ENCODE peak calls at places on chromosomes 5 and 9, in six cellular contexts. One of them, this sample, is unnamed. For H3K27me3 and H3K9me3, the result is how much of the 10 kb centered on the place peaks cover.

GRCh38 chr5:102200861-102201260 is 95.2 kb downstream of the SLCO4C1 start:
- DNase-seq in aorta: no peak
- DNase-seq in lung: no peak
- DNase-seq in tibial nerve: no peak
- DNase-seq in iPS DF 6.9: no peak
- DNase-seq in PC-9: no peak
- DNase-seq in this sample: no peak

GRCh38 chr5:174418809-174419522 is 305.4 kb upstream of the MSX2 start:
- DNase-seq in aorta: no peak
- DNase-seq in lung: no peak
- DNase-seq in tibial nerve: no peak
- DNase-seq in iPS DF 6.9: no peak
- DNase-seq in PC-9: no peak
- DNase-seq in this sample: peak

GRCh38 chr9:19320495-19320894 is 59.5 kb downstream of the RPS6 start:
- DNase-seq in aorta: no peak
- DNase-seq in lung: no peak
- DNase-seq in tibial nerve: no peak
- DNase-seq in iPS DF 6.9: no peak
- DNase-seq in PC-9: no peak
- DNase-seq in this sample: no peak

GRCh38 chr9:89502038-89502601 is 4.2 kb upstream of the SEMA4D start:
- DNase-seq in aorta: no peak
- DNase-seq in lung: no peak
- DNase-seq in tibial nerve: no peak
- DNase-seq in iPS DF 6.9: no peak
- DNase-seq in PC-9: no peak
- DNase-seq in this sample: no peak

GRCh38 chr9:124256517-124257069 is 1.2 kb upstream of the NEK6 start:
- DNase-seq in aorta: no peak
- DNase-seq in lung: no peak
- DNase-seq in tibial nerve: no peak
- DNase-seq in iPS DF 6.9: no peak
- DNase-seq in PC-9: peak
- DNase-seq in this sample: peak

GRCh38 chr9:98686961-98687855 is 21.5 kb downstream of the GABBR2 start:
- DNase-seq in aorta: no peak
- DNase-seq in lung: no peak
- DNase-seq in tibial nerve: no peak
- DNase-seq in iPS DF 6.9: no peak
- DNase-seq in PC-9: peak
- DNase-seq in this sample: no peak

GRCh38 chr9:14147738-14148137 is 166.2 kb downstream of the NFIB start:
- DNase-seq in aorta: no peak
- DNase-seq in lung: no peak
- DNase-seq in tibial nerve: no peak
- DNase-seq in iPS DF 6.9: no peak
- DNase-seq in PC-9: no peak
- DNase-seq in this sample: peak

GRCh38 chr9:33202552-33203300 is 35.6 kb upstream of the B4GALT1 start:
- DNase-seq in aorta: peak
- DNase-seq in lung: no peak
- DNase-seq in tibial nerve: peak
- DNase-seq in iPS DF 6.9: no peak
- DNase-seq in PC-9: no peak
- DNase-seq in this sample: no peak

GRCh38 chr9:8560560-8561525 is 761.3 kb upstream of the DMAC1 start:
- DNase-seq in aorta: no peak
- DNase-seq in lung: no peak
- DNase-seq in tibial nerve: no peak
- DNase-seq in iPS DF 6.9: no peak
- DNase-seq in PC-9: no peak
- DNase-seq in this sample: no peak

GRCh38 chr9:134967547-134967930 is 49.8 kb upstream of the FCN1 start:
- DNase-seq in aorta: peak
- DNase-seq in lung: no peak
- DNase-seq in tibial nerve: no peak
- DNase-seq in iPS DF 6.9: no peak
- DNase-seq in PC-9: no peak
- DNase-seq in this sample: no peak

GRCh38 chr5:335740-336038 is 14.2 kb downstream of the AHRR start:
- DNase-seq in aorta: no peak
- DNase-seq in lung: no peak
- DNase-seq in tibial nerve: no peak
- DNase-seq in iPS DF 6.9: no peak
- DNase-seq in PC-9: no peak
- DNase-seq in this sample: no peak

GRCh38 chr9:77981332-77981731 is 50.3 kb downstream of the GNAQ start:
- DNase-seq in aorta: no peak
- DNase-seq in lung: no peak
- DNase-seq in tibial nerve: no peak
- DNase-seq in iPS DF 6.9: no peak
- DNase-seq in PC-9: peak
- DNase-seq in this sample: peak

GRCh38 chr5:133397432-133397831 is 214.9 kb downstream of the FSTL4 start:
- DNase-seq in aorta: no peak
- DNase-seq in lung: no peak
- DNase-seq in tibial nerve: no peak
- DNase-seq in iPS DF 6.9: no peak
- DNase-seq in PC-9: no peak
- DNase-seq in this sample: no peak

GRCh38 chr5:168658394-168658793 is 79.2 kb upstream of the PANK3 start:
- DNase-seq in aorta: no peak
- DNase-seq in lung: no peak
- DNase-seq in tibial nerve: no peak
- DNase-seq in iPS DF 6.9: no peak
- DNase-seq in PC-9: no peak
- DNase-seq in this sample: no peak

GRCh38 chr9:121782514-121783110 is 131.2 kb downstream of the DAB2IP start:
- DNase-seq in aorta: no peak
- DNase-seq in lung: no peak
- DNase-seq in tibial nerve: no peak
- DNase-seq in iPS DF 6.9: no peak
- DNase-seq in PC-9: no peak
- DNase-seq in this sample: no peak

GRCh38 chr5:150180241-150181027 is 9.4 kb upstream of the SLC6A7 start:
- DNase-seq in aorta: peak
- DNase-seq in lung: peak
- DNase-seq in tibial nerve: peak
- DNase-seq in iPS DF 6.9: no peak
- DNase-seq in PC-9: no peak
- DNase-seq in this sample: peak

GRCh38 chr5:133497608-133498348 is 114.6 kb downstream of the FSTL4 start:
- DNase-seq in aorta: no peak
- DNase-seq in lung: no peak
- DNase-seq in tibial nerve: no peak
- DNase-seq in iPS DF 6.9: no peak
- DNase-seq in PC-9: no peak
- DNase-seq in this sample: no peak

GRCh38 chr5:75054110-75054930 is 2.0 kb upstream of the GCNT4 start:
- DNase-seq in aorta: peak
- DNase-seq in lung: peak
- DNase-seq in tibial nerve: peak
- DNase-seq in iPS DF 6.9: no peak
- DNase-seq in PC-9: no peak
- DNase-seq in this sample: no peak

GRCh38 chr5:177508837-177509236 is 789 bp downstream of the DOK3 start:
- DNase-seq in aorta: peak
- DNase-seq in lung: no peak
- DNase-seq in tibial nerve: no peak
- DNase-seq in iPS DF 6.9: no peak
- DNase-seq in PC-9: no peak
- DNase-seq in this sample: no peak

GRCh38 chr9:127447416-127448111 is 3.6 kb downstream of the RPL12 start:
- DNase-seq in aorta: no peak
- DNase-seq in lung: no peak
- DNase-seq in tibial nerve: no peak
- DNase-seq in iPS DF 6.9: no peak
- DNase-seq in PC-9: no peak
- DNase-seq in this sample: no peak

GRCh38 chr5:58138791-58139190 is 321.1 kb downstream of the PLK2 start:
- DNase-seq in aorta: no peak
- DNase-seq in lung: no peak
- DNase-seq in tibial nerve: no peak
- DNase-seq in iPS DF 6.9: no peak
- DNase-seq in PC-9: no peak
- DNase-seq in this sample: no peak

GRCh38 chr5:26847041-26847736 is 191.2 kb downstream of the CDH9 start:
- DNase-seq in aorta: no peak
- DNase-seq in lung: no peak
- DNase-seq in tibial nerve: no peak
- DNase-seq in iPS DF 6.9: no peak
- DNase-seq in PC-9: peak
- DNase-seq in this sample: no peak

GRCh38 chr5:142931896-142932686 is 161.9 kb downstream of the ARHGAP26 start:
- DNase-seq in aorta: no peak
- DNase-seq in lung: no peak
- DNase-seq in tibial nerve: no peak
- DNase-seq in iPS DF 6.9: no peak
- DNase-seq in PC-9: no peak
- DNase-seq in this sample: no peak

GRCh38 chr9:969693-970309 is 6.7 kb upstream of the DMRT3 start:
- DNase-seq in aorta: no peak
- DNase-seq in lung: no peak
- DNase-seq in tibial nerve: no peak
- DNase-seq in iPS DF 6.9: no peak
- DNase-seq in PC-9: no peak
- DNase-seq in this sample: no peak

GRCh38 chr5:65305913-65306312 is 175.8 kb downstream of the ADAMTS6 start:
- DNase-seq in aorta: no peak
- DNase-seq in lung: no peak
- DNase-seq in tibial nerve: no peak
- DNase-seq in iPS DF 6.9: no peak
- DNase-seq in PC-9: no peak
- DNase-seq in this sample: no peak

GRCh38 chr9:35253075-35253474 is 91.3 kb downstream of the UNC13B start:
- DNase-seq in aorta: no peak
- DNase-seq in lung: no peak
- DNase-seq in tibial nerve: no peak
- DNase-seq in iPS DF 6.9: no peak
- DNase-seq in PC-9: no peak
- DNase-seq in this sample: no peak
- H3K4me3 ChIP-seq in aorta: no peak
- H3K4me3 ChIP-seq in lung: no peak
- H3K4me3 ChIP-seq in tibial nerve: no peak
- H3K4me3 ChIP-seq in iPS DF 6.9: no peak
- H3K4me3 ChIP-seq in PC-9: no peak
- H3K4me3 ChIP-seq in this sample: no peak

GRCh38 chr5:36621985-36622384 is 15.6 kb downstream of the SLC1A3 start:
- DNase-seq in aorta: no peak
- DNase-seq in lung: no peak
- DNase-seq in tibial nerve: no peak
- DNase-seq in iPS DF 6.9: no peak
- DNase-seq in PC-9: no peak
- DNase-seq in this sample: no peak
- H3K27me3 ChIP-seq in aorta: under half
- H3K27me3 ChIP-seq in lung: under half
- H3K27me3 ChIP-seq in tibial nerve: under half
- H3K27me3 ChIP-seq in iPS DF 6.9: under half
- H3K27me3 ChIP-seq in PC-9: under half
- H3K27me3 ChIP-seq in this sample: under half

DNA sequence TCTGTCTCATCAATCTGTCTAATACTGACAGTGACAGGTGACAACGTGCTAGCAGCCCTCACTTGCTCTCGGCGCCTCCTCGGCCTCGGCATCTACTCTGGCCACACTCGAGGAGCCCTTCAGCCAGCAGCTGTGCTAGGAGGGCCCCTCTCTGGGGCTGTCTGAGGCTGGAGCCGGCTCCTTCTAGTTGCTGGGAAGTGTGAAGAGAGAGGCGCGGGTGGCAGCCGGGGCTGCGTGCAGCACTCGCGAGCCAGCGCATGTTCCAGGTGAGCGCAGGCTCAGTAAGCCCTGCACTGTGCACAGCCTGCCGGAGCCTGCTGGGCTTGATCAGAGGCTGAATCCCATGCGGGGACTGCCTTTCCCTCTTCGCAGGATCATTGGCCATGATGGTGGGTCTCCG is 330.7 kb downstream of the CDH10 start:
- DNase-seq in aorta: no peak
- DNase-seq in lung: no peak
- DNase-seq in tibial nerve: no peak
- DNase-seq in iPS DF 6.9: no peak
- DNase-seq in PC-9: no peak
- DNase-seq in this sample: no peak
- H3K9me3 ChIP-seq in aorta: under half
- H3K9me3 ChIP-seq in lung: under half
- H3K9me3 ChIP-seq in tibial nerve: under half
- H3K9me3 ChIP-seq in iPS DF 6.9: under half
- H3K9me3 ChIP-seq in PC-9: under half
- H3K9me3 ChIP-seq in this sample: under half

GRCh38 chr9:113578279-113578865 is 114.8 kb downstream of the RGS3 start:
- DNase-seq in aorta: peak
- DNase-seq in lung: no peak
- DNase-seq in tibial nerve: no peak
- DNase-seq in iPS DF 6.9: no peak
- DNase-seq in PC-9: no peak
- DNase-seq in this sample: no peak

GRCh38 chr9:113580954-113581311 is 117.4 kb downstream of the RGS3 start:
- DNase-seq in aorta: no peak
- DNase-seq in lung: no peak
- DNase-seq in tibial nerve: no peak
- DNase-seq in iPS DF 6.9: no peak
- DNase-seq in PC-9: no peak
- DNase-seq in this sample: no peak

GRCh38 chr9:113578877-113579269 is 115.3 kb downstream of the RGS3 start:
- DNase-seq in aorta: peak
- DNase-seq in lung: peak
- DNase-seq in tibial nerve: no peak
- DNase-seq in iPS DF 6.9: no peak
- DNase-seq in PC-9: peak
- DNase-seq in this sample: peak

GRCh38 chr9:113580041-113580953 is 116.8 kb downstream of the RGS3 start:
- DNase-seq in aorta: peak
- DNase-seq in lung: peak
- DNase-seq in tibial nerve: peak
- DNase-seq in iPS DF 6.9: no peak
- DNase-seq in PC-9: peak
- DNase-seq in this sample: peak

DNA sequence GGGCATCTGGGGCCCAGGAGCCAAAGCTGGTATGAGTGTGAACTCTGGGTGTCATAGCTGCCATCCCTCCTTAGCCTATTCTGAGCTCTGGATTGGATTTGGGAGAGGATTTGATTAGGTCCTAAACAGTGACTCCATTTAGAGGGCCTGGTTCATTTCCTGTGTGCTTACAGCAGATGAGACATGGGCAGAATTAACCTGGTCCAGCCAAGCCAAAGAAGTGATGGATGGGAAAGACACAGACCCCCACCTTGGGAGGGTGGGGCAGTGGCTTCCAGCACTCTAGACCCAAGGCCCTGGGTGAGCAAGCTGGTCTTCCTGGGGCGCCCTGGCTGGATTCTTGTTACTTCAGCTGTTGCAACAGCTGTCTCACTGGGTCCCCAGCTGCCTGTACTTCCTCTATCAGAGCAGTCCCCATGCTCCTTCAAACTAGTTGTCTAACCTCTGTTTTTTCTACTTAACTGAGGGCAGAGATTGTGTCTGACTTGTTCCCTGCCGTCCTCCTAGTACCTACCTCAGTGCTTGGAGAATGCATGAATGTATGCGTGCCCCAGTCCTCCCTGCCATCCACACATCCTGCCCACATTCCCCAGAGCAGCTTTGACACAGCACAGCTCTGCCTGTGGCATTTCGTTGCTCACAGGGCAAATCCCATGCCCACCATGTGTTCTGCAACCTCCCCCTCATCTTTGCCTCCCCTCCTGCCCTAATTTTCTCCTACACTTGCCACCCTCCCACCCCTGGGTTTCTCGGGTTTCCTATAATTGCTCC is 115.9 kb downstream of the RGS3 start:
- DNase-seq in aorta: peak
- DNase-seq in lung: no peak
- DNase-seq in tibial nerve: no peak
- DNase-seq in iPS DF 6.9: no peak
- DNase-seq in PC-9: peak
- DNase-seq in this sample: peak
- H3K4me3 ChIP-seq in aorta: no peak
- H3K4me3 ChIP-seq in lung: no peak
- H3K4me3 ChIP-seq in tibial nerve: no peak
- H3K4me3 ChIP-seq in iPS DF 6.9: no peak
- H3K4me3 ChIP-seq in PC-9: peak
- H3K4me3 ChIP-seq in this sample: no peak

This sample was measured in MG63.